ENCODE peak calls at places on chromosomes 6 and 20, in nine cellular contexts. J, C, G, X, L, D, O, S and U are unnamed samples.

GRCh38 chr6:106939848-106940247 is 34.7 kb downstream of the CD24 start:
- DNase-seq in J (no peak), C (no peak), G (no peak), X (no peak), L (no peak), D (no peak), O (no peak), S (no peak), U (no peak)

GRCh38 chr6:32885698-32886286 is 31.8 kb downstream of the PSMB9 start:
- DNase-seq in J (peak), C (no peak), G (peak), X (peak), L (no peak), D (peak), O (no peak), S (no peak), U (peak)

GRCh38 chr6:109373762-109374161 is 8.5 kb downstream of the CD164 start:
- DNase-seq in J (no peak), C (no peak), G (no peak), X (no peak), L (peak), D (no peak), O (no peak), S (no peak), U (no peak)

GRCh38 chr6:29887819-29888581 is 54.3 kb upstream of the HLA-A start:
- DNase-seq in J (peak), C (peak), G (peak), X (no peak), L (peak), D (peak), O (peak), S (peak), U (peak)

GRCh38 chr20:17688965-17689364 is 6.9 kb upstream of the RRBP1 start:
- DNase-seq in J (peak), C (no peak), G (no peak), X (no peak), L (no peak), D (no peak), O (no peak), S (no peak), U (no peak)

GRCh38 chr6:131173680-131174079 is 38.4 kb downstream of the AKAP7 start:
- DNase-seq in J (no peak), C (no peak), G (no peak), X (no peak), L (no peak), D (no peak), O (no peak), S (no peak), U (peak)

GRCh38 chr6:53752856-53753255 is 41.9 kb upstream of the LRRC1 start:
- DNase-seq in J (no peak), C (no peak), G (no peak), X (no peak), L (no peak), D (peak), O (no peak), S (no peak), U (no peak)

GRCh38 chr20:7585126-7585679 is 355.1 kb downstream of the HAO1 start:
- DNase-seq in J (no peak), C (no peak), G (peak), X (no peak), L (no peak), D (no peak), O (no peak), S (peak), U (no peak)

GRCh38 chr6:26223213-26223612 is 136.0 kb downstream of the HFE start:
- DNase-seq in J (peak), C (no peak), G (peak), X (no peak), L (no peak), D (no peak), O (no peak), S (no peak), U (no peak)

GRCh38 chr6:118933855-118934460 is 1.0 kb downstream of the MCM9 start:
- DNase-seq in J (no peak), C (no peak), G (no peak), X (no peak), L (no peak), D (no peak), O (no peak), S (no peak), U (no peak)

GRCh38 chr6:119174879-119175817 is 96.7 kb upstream of the FAM184A start:
- DNase-seq in J (no peak), C (no peak), G (no peak), X (no peak), L (no peak), D (no peak), O (no peak), S (no peak), U (no peak)

GRCh38 chr6:75849329-75850025 is 100.4 kb downstream of the MYO6 start:
- DNase-seq in J (peak), C (no peak), G (no peak), X (no peak), L (no peak), D (no peak), O (no peak), S (peak), U (no peak)

GRCh38 chr6:121823437-121823851 is 388.0 kb downstream of the GJA1 start:
- DNase-seq in J (no peak), C (no peak), G (no peak), X (peak), L (no peak), D (peak), O (peak), S (no peak), U (peak)

GRCh38 chr6:143023695-143024094 is 37.0 kb upstream of the AIG1 start:
- DNase-seq in J (no peak), C (no peak), G (no peak), X (no peak), L (no peak), D (no peak), O (no peak), S (no peak), U (no peak)

GRCh38 chr20:61661025-61661424 is 404.7 kb downstream of the TAF4 start:
- DNase-seq in J (no peak), C (no peak), G (no peak), X (no peak), L (no peak), D (no peak), O (no peak), S (no peak), U (no peak)

GRCh38 chr6:52230685-52231084 is 13.6 kb downstream of the IL17F start:
- DNase-seq in J (no peak), C (no peak), G (no peak), X (no peak), L (no peak), D (no peak), O (no peak), S (no peak), U (no peak)

GRCh38 chr6:143621876-143622605 is 55.7 kb upstream of the PHACTR2 start:
- DNase-seq in J (peak), C (no peak), G (no peak), X (no peak), L (no peak), D (peak), O (no peak), S (no peak), U (no peak)

GRCh38 chr6:150445486-150445885 is 76.7 kb downstream of the IYD start:
- DNase-seq in J (no peak), C (no peak), G (no peak), X (no peak), L (no peak), D (no peak), O (no peak), S (no peak), U (no peak)

GRCh38 chr20:62819494-62820174 is 2.8 kb downstream of the COL9A3 start:
- DNase-seq in J (peak), C (no peak), G (no peak), X (no peak), L (no peak), D (peak), O (peak), S (no peak), U (no peak)

GRCh38 chr6:55528624-55529023 is 50.4 kb downstream of the HMGCLL1 start:
- DNase-seq in J (peak), C (no peak), G (no peak), X (peak), L (no peak), D (peak), O (no peak), S (no peak), U (peak)

GRCh38 chr6:77986380-77987034 is 333.7 kb downstream of the MEI4 start:
- DNase-seq in J (no peak), C (no peak), G (no peak), X (no peak), L (no peak), D (no peak), O (no peak), S (no peak), U (no peak)

GRCh38 chr20:49233226-49233625 is 14.0 kb downstream of the DDX27 start:
- DNase-seq in J (no peak), C (no peak), G (no peak), X (no peak), L (no peak), D (no peak), O (no peak), S (no peak), U (no peak)

GRCh38 chr6:139249387-139249786 is 42.4 kb downstream of the TXLNB start:
- DNase-seq in J (no peak), C (peak), G (no peak), X (no peak), L (no peak), D (no peak), O (no peak), S (no peak), U (no peak)

GRCh38 chr6:319177-320131 is 27.2 kb downstream of the DUSP22 start:
- DNase-seq in J (no peak), C (no peak), G (no peak), X (no peak), L (no peak), D (no peak), O (no peak), S (no peak), U (no peak)

GRCh38 chr6:7100072-7100750 is 7.5 kb upstream of the RREB1 start:
- DNase-seq in J (peak), C (no peak), G (no peak), X (no peak), L (no peak), D (no peak), O (no peak), S (no peak), U (no peak)

GRCh38 chr20:43320536-43320935 is 130.8 kb upstream of the PTPRT start:
- DNase-seq in J (no peak), C (no peak), G (no peak), X (no peak), L (no peak), D (no peak), O (peak), S (no peak), U (no peak)

GRCh38 chr20:43507150-43508080 is at the start of gene L3MBTL1:
- DNase-seq in J (peak), C (no peak), G (no peak), X (no peak), L (no peak), D (no peak), O (peak), S (peak), U (peak)

GRCh38 chr6:54102239-54102638 is 9.0 kb upstream of the MLIP start:
- DNase-seq in J (no peak), C (no peak), G (no peak), X (no peak), L (no peak), D (no peak), O (no peak), S (no peak), U (no peak)

GRCh38 chr6:3237761-3238662 is 10.6 kb upstream of the TUBB2B start:
- DNase-seq in J (no peak), C (no peak), G (no peak), X (no peak), L (no peak), D (no peak), O (peak), S (no peak), U (no peak)

GRCh38 chr6:38150681-38151296 is 331.3 kb downstream of the ZFAND3 start:
- DNase-seq in J (no peak), C (no peak), G (no peak), X (no peak), L (no peak), D (no peak), O (no peak), S (no peak), U (no peak)

GRCh38 chr6:37630281-37630799 is 67.3 kb downstream of the MDGA1 start:
- DNase-seq in J (peak), C (no peak), G (no peak), X (peak), L (no peak), D (peak), O (no peak), S (no peak), U (no peak)

GRCh38 chr6:12911387-12911960 is 194.9 kb downstream of the PHACTR1 start:
- DNase-seq in J (peak), C (no peak), G (peak), X (no peak), L (no peak), D (peak), O (peak), S (no peak), U (peak)